ENCODE peak calls at places on chromosome 18, in ten cellular contexts. Z is neural progenitor cell, L is H9, X is GM20000, P is astrocyte of the cerebellum, J is WERI-Rb-1, O is choroid plexus epithelial cell, T is SK-N-SH, Q is endodermal cell, Y is GM12864. C is an unnamed sample.

GRCh38 chr18:2070636-2071035 is 500.7 kb downstream of the METTL4 start:
- DNase-seq in Z (no peak), L (no peak), X (no peak), P (no peak), J (no peak), O (no peak), T (no peak), Q (no peak), Y (no peak), C (no peak)

GRCh38 chr18:75625966-75626365 is 198.5 kb upstream of the SMIM21 start:
- DNase-seq in Z (no peak), L (no peak), X (no peak), P (no peak), J (no peak), O (no peak), T (no peak), Q (no peak), Y (no peak), C (no peak)

GRCh38 chr18:79395308-79395640 is 456 bp upstream of the NFATC1 start:
- DNase-seq in Z (peak; percentile 33), L (no peak), X (no peak), P (no peak), J (no peak), O (no peak), T (no peak), Q (no peak), Y (no peak), C (no peak)

GRCh38 chr18:9824862-9825479 is 60.8 kb upstream of the TXNDC2 start:
- DNase-seq in Z (no peak), L (no peak), X (no peak), P (no peak), J (no peak), O (no peak), T (no peak), Q (peak; percentile 17), Y (no peak), C (peak; percentile 21)

GRCh38 chr18:27235218-27235870 is 50.2 kb upstream of the CHST9 start:
- DNase-seq in Z (no peak), L (no peak), X (no peak), P (no peak), J (no peak), O (no peak), T (no peak), Q (no peak), Y (no peak), C (no peak)

GRCh38 chr18:72783517-72783916 is 84.3 kb downstream of the NETO1 start:
- DNase-seq in Z (no peak), L (no peak), X (no peak), P (no peak), J (no peak), O (peak; percentile 23), T (no peak), Q (no peak), Y (no peak), C (no peak)

GRCh38 chr18:32450026-32450681 is 20.5 kb downstream of the GAREM1 start:
- DNase-seq in Z (no peak), L (no peak), X (no peak), P (no peak), J (no peak), O (no peak), T (no peak), Q (no peak), Y (no peak), C (no peak)

GRCh38 chr18:74724186-74724585 is 126.5 kb downstream of the ZNF407 start:
- DNase-seq in Z (no peak), L (no peak), X (no peak), P (no peak), J (no peak), O (peak; percentile 83), T (no peak), Q (no peak), Y (no peak), C (no peak)

GRCh38 chr18:7566587-7567486 is at the start of gene PTPRM:
- DNase-seq in Z (peak; percentile 94), L (peak; percentile 71), X (peak; percentile 89), P (peak; percentile 49), J (peak; percentile 59), O (peak; percentile 83), T (peak; percentile 92), Q (peak; percentile 89), Y (no peak), C (peak; percentile 65)
- TF ChIP-seq CTCF in Z (no peak), L (no peak), X (peak; percentile 43), P (no peak), J (peak; percentile 54), O (peak; percentile 27), T (no peak), Q (peak; percentile 9), Y (peak; percentile 39), C (no peak)

DNA sequence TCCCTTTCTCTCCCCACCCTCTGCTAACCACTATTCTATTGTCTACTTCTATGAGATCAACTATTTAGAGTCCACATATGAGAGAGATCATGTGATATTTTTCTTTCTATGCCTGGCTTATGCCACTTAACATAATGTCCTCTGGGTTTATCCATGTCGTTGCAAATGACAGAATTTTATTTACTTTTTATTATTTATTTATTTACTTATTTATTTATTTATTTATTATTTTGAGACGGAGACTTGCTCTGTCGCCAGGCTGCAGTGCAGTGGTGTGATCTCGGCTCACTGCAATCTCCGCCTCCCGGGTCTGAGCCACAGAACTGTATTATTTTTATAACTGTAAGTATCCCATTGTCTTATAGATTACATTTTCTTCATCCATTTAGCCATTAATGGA is 443.4 kb upstream of the CDH19 start:
- DNase-seq in Z (no peak), L (no peak), X (no peak), P (no peak), J (no peak), O (no peak), T (no peak), Q (no peak), Y (no peak), C (no peak)
- TF ChIP-seq CTCF in Z (no peak), L (no peak), X (no peak), P (no peak), J (no peak), O (no peak), T (no peak), Q (no peak), Y (no peak), C (no peak)

DNA sequence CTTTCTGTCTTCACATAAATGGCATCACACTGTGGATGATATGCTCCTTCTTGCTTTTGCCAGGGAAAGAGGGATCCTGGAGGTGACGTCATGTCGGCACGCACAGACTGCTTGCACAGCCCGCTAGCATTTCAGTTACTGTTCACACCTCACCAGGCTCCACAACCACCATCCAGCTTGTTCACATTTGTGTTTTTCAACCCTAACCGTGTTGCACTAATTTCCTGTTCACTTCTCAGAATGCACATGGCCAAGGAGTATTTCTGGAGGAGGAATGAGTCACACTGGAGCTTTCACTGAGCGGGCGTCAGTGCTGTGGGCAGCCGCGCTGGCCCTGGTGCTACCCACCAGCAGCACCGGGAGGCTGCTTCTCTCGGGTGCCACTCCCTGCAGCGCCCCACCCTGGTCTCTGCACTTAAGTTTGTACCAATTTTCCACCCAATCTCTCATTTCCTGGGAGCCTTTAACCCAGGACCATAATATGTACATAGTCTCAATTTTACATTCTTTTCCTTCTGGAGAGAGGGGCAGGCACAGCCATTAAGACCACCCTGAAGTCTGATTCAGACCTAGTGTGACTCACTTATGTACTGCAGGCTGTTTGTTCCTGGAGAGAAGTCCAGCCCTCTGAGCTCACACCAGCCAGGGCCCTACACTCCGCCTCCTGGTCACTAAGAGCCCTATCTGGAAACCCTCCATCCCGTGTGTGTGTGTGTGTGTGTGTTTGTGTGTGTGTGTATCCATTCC is 65.1 kb downstream of the MBP start:
- DNase-seq in Z (no peak), L (no peak), X (no peak), P (peak; percentile 76), J (no peak), O (peak; percentile 98), T (no peak), Q (no peak), Y (no peak), C (peak; percentile 52)
- TF ChIP-seq CTCF in Z (no peak), L (no peak), X (no peak), P (peak; percentile 30), J (no peak), O (peak; percentile 30), T (peak; percentile 40), Q (no peak), Y (no peak), C (no peak)

GRCh38 chr18:55781481-55781957 is 193.5 kb upstream of the TCF4 start:
- DNase-seq in Z (peak; percentile 72), L (peak; percentile 72), X (peak; percentile 15), P (peak; percentile 53), J (peak; percentile 76), O (peak; percentile 88), T (peak; percentile 74), Q (peak; percentile 86), Y (no peak), C (no peak)
- TF ChIP-seq CTCF in Z (peak; percentile 80), L (peak; percentile 90), X (no peak), P (peak; percentile 88), J (peak; percentile 87), O (peak; percentile 96), T (peak; percentile 79), Q (peak; percentile 92), Y (peak; percentile 15), C (no peak)

DNA sequence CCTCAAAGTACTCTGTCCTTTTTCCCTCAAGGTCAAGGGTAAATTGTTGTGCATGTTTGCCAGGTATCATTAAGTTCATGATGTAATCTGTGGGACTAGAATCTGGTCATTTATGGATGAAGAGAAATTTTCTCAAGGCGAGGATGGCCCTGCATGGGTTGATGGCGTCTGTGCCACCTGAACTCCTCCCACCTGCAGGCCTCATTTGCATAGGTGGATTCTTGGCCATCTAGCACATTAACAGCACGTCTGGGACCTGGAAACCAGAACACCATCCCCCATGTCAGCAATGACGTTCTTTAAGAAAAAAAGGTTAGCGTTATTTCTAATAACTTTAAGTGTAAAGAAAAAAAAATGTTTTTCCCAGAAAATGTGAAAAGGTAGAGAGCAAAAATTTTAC is 145.8 kb downstream of the ESCO1 start:
- DNase-seq in Z (no peak), L (no peak), X (no peak), P (no peak), J (no peak), O (no peak), T (no peak), Q (peak; percentile 55), Y (no peak), C (no peak)
- TF ChIP-seq CTCF in Z (no peak), L (no peak), X (no peak), P (no peak), J (no peak), O (no peak), T (no peak), Q (no peak), Y (no peak), C (no peak)